ENCODE peak calls at places on chromosomes 2 and 18, in four cellular contexts. Z is K562, Q is H1, L is GM12878. N is an unnamed sample.

GRCh38 chr18:36786686-36787085 is 42.1 kb downstream of the TPGS2 start:
- DNase-seq in L (no peak), Z (no peak), Q (no peak), N (no peak)

GRCh38 chr18:61025596-61025995 is 307.6 kb upstream of the CDH20 start:
- DNase-seq in L (no peak), Q (no peak), Z (no peak), N (no peak)

GRCh38 chr2:64645014-64645418 is 8.7 kb downstream of the SERTAD2 start:
- DNase-seq in Z (peak; percentile 59), L (no peak), Q (no peak), N (no peak)

GRCh38 chr2:70523996-70524965 is 29.3 kb downstream of the TGFA start:
- DNase-seq in Q (peak; percentile 21), Z (no peak), L (no peak), N (peak; percentile 86)

GRCh38 chr2:100214265-100214961 is 72.0 kb upstream of the AFF3 start:
- DNase-seq in L (no peak), Q (no peak), Z (no peak), N (no peak)

GRCh38 chr2:131413148-131413747 is 49.3 kb upstream of the RAB6D start:
- DNase-seq in L (peak; percentile 15), Z (peak; percentile 50), Q (no peak), N (peak; percentile 49)

GRCh38 chr2:26640331-26640745 is 828 bp downstream of the CIB4 start:
- DNase-seq in Z (peak; percentile 20), L (no peak), Q (no peak), N (peak; percentile 13)

GRCh38 chr18:70373062-70373519 is 84.2 kb downstream of the SOCS6 start:
- DNase-seq in Z (no peak), L (no peak), Q (no peak), N (peak; percentile 97)

GRCh38 chr2:223674998-223675609 is 72.9 kb upstream of the SCG2 start:
- DNase-seq in L (no peak), Q (no peak), Z (peak; percentile 19), N (peak; percentile 54)

GRCh38 chr18:6682437-6683111 is 46.9 kb upstream of the ARHGAP28 start:
- DNase-seq in Z (peak; percentile 18), Q (no peak), L (no peak), N (no peak)

GRCh38 chr2:102893870-102894269 is 132.0 kb downstream of the TMEM182 start:
- DNase-seq in L (no peak), Q (no peak), Z (no peak), N (no peak)

GRCh38 chr2:166351319-166351718 is 24.4 kb downstream of the SCN9A start:
- DNase-seq in L (no peak), Q (no peak), Z (no peak), N (no peak)

GRCh38 chr2:236167297-236168109 is 683 bp downstream of the GBX2 start:
- DNase-seq in L (no peak), Q (no peak), Z (peak; percentile 65), N (no peak)

GRCh38 chr2:20409039-20409438 is 37.8 kb upstream of the RHOB start:
- DNase-seq in Z (no peak), Q (no peak), L (no peak), N (no peak)

GRCh38 chr2:20410556-20411277 is 36.2 kb upstream of the RHOB start:
- DNase-seq in L (no peak), Q (no peak), Z (no peak), N (no peak)

GRCh38 chr2:20415511-20415918 is 31.4 kb upstream of the RHOB start:
- DNase-seq in L (no peak), Z (no peak), Q (no peak), N (no peak)

GRCh38 chr2:20414806-20415205 is 32.1 kb upstream of the RHOB start:
- DNase-seq in L (no peak), Z (no peak), Q (no peak), N (no peak)

GRCh38 chr2:20411361-20411894 is 35.4 kb upstream of the RHOB start:
- DNase-seq in Z (peak; percentile 57), L (no peak), Q (peak; percentile 56), N (peak; percentile 61)
- TF ChIP-seq EGR1 in Z (no peak), L (no peak), Q (no peak), N (no peak)

DNA sequence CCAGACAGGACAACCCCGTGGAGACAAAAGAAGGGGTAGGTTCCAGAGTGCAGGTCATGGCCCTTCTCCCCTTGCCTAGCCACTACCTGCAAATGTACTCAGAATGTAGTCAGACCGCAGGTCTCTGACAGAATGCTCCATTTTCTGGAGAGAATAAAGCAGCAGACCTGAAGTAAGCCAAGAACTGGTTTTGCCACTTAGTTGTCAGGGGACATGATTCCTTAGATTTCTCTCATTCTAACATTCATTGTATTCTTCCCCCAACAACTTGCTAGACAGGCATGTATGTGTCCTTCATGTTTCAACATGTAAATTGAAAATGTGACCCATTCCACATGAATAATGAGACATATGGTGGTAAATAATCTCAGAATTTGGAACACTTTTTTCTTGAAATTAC is 142.4 kb downstream of the CCBE1 start:
- DNase-seq in Q (no peak), Z (no peak), L (no peak), N (no peak)
- TF ChIP-seq JUND in Q (no peak), Z (no peak), L (no peak), N (no peak)

GRCh38 chr2:128315122-128315828 is 3.4 kb downstream of the HS6ST1 start:
- DNase-seq in L (no peak), Z (no peak), Q (no peak), N (no peak)

GRCh38 chr2:128318776-128319456 is at the start of gene HS6ST1:
- DNase-seq in L (no peak), Q (no peak), Z (peak; percentile 89), N (peak; percentile 24)

GRCh38 chr2:128317186-128317897 is 1.3 kb downstream of the HS6ST1 start:
- DNase-seq in L (peak; percentile 11), Q (peak; percentile 36), Z (peak; percentile 33), N (no peak)

GRCh38 chr2:128315829-128316776 is 2.6 kb downstream of the HS6ST1 start:
- DNase-seq in L (no peak), Q (no peak), Z (no peak), N (no peak)

GRCh38 chr2:128316777-128317185 is 1.9 kb downstream of the HS6ST1 start:
- DNase-seq in Z (no peak), L (no peak), Q (no peak), N (no peak)
- TF ChIP-seq EGR1 in Z (no peak), L (no peak), Q (no peak), N (no peak)

DNA sequence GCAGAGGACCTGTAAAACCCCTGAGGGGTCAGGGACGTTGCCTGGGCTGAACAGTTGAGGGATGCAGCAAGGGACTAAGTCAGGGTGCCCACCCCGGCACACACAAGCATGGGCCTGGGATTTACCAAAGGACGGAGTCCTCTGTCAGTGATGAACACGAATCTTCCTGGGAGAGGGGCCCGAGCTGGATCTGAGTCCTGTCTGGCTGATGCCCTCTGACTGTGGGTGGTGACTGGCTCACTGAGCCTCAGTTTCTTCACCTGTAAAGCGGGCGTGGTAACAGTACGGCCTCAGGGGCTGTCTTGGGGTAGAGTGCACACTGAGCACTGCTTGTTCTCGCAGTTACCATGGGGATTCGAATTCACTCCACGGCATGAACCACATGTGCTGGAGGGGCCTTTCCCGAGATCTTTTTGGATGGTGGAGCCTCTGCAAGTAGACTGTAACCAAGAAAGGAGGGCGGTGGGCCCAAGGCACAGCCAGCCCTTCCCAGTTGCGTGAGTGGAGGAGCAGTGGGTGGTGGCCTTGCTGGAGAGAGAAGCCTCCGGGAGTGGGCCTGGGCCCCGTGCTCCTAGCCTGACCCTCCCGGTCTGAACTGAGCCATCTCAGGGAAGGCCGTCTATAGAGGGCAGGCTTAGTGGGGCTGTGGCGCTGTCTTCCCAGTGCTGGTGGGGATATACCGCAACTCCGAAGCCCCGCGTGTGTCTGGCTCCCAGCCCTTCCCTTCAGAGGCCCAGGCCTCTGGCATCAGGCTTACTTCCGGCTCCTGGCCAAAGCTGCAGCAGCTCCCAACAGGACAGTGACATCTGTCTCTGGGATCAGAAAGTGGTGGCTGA is 130.8 kb upstream of the HS6ST1 start:
- DNase-seq in Z (no peak), Q (no peak), L (no peak), N (no peak)
- TF ChIP-seq JUND in Z (no peak), Q (no peak), L (no peak), N (no peak)

GRCh38 chr2:138632066-138632465 is 130.5 kb downstream of the SPOPL start:
- DNase-seq in Z (no peak), L (no peak), Q (no peak), N (no peak)

GRCh38 chr2:138637686-138638085 is 136.1 kb downstream of the SPOPL start:
- DNase-seq in Q (no peak), L (no peak), Z (no peak), N (no peak)

GRCh38 chr2:138630164-138630563 is 128.6 kb downstream of the SPOPL start:
- DNase-seq in L (no peak), Q (no peak), Z (no peak), N (no peak)

GRCh38 chr2:138633049-138633448 is 131.5 kb downstream of the SPOPL start:
- DNase-seq in Z (no peak), Q (no peak), L (no peak), N (no peak)
- TF ChIP-seq EGR1 in Z (no peak), Q (no peak), L (no peak), N (no peak)

GRCh38 chr2:2642906-2643890 is 312.1 kb upstream of the MYT1L start:
- DNase-seq in L (no peak), Z (no peak), Q (no peak), N (no peak)
- TF ChIP-seq JUND in L (no peak), Z (no peak), Q (no peak), N (no peak)

GRCh38 chr2:234797566-234798250 is 154.1 kb upstream of the SH3BP4 start:
- DNase-seq in Z (no peak), Q (no peak), L (no peak), N (no peak)

GRCh38 chr2:234794866-234795265 is 157.0 kb upstream of the SH3BP4 start:
- DNase-seq in Z (no peak), L (no peak), Q (no peak), N (no peak)

GRCh38 chr2:234793211-234793610 is 158.6 kb upstream of the SH3BP4 start:
- DNase-seq in Z (no peak), L (no peak), Q (no peak), N (no peak)

GRCh38 chr2:234795272-234795920 is 156.4 kb upstream of the SH3BP4 start:
- DNase-seq in Z (no peak), L (no peak), Q (no peak), N (no peak)

DNA sequence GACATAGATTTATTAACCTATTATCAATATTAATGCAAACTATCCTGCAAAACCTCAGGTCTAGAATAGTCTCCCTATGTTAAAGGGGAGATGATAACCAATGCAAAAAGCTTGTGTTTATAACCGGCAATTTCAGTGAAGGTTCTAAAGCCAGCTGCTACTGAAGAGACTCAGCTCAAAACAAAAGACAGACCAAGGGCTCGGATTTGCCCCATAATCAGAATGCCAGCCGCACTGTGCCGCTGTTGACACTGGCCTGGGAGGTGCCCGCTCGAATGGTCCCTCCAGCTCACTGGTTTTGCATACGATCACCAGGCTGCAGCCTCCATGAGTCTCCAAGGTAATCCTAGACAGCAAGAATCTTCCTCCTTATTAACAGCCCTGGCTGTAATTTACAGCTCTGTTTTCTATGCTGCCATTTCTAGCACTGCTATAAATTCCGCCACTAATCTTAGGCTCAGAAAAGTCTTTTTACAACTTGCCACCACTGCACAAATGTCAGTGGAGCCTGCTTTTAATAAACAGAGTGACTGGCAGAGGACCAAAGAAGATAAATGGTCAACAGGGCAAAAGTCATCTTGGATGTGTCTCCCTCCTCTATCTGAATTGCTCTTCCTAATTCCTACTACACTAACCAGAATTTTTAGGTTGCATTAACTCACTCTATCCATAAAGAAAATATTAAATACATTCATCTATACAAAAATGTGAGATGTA is 155.7 kb upstream of the SH3BP4 start:
- DNase-seq in Z (no peak), L (no peak), Q (no peak), N (no peak)
- TF ChIP-seq EGR1 in Z (no peak), L (no peak), Q (no peak), N (no peak)

N was measured in HCT116.